ENCODE peak calls at places on chromosomes 5 and 9, in nine cellular contexts. A is breast epithelium, T is spleen, Y is SK-N-SH, K is suprapubic skin, S is endothelial cell of umbilical vein, G is HepG2, R is upper lobe of left lung, U is transverse colon. Q is an unnamed sample.

GRCh38 chr5:32312194-32312681 is 501 bp downstream of the MTMR12 start:
- DNase-seq in A (peak; percentile 32), T (peak; percentile 94), Y (peak; percentile 71), K (no peak), S (peak; percentile 69), G (no peak), R (peak; percentile 94), U (peak; percentile 80), Q (peak; percentile 77)

GRCh38 chr9:16341176-16341575 is 529.3 kb downstream of the BNC2 start:
- DNase-seq in A (no peak), T (no peak), Y (no peak), K (no peak), S (no peak), G (no peak), R (no peak), U (no peak), Q (no peak)

GRCh38 chr5:68239485-68239884 is 23.9 kb downstream of the PIK3R1 start:
- DNase-seq in A (peak; percentile 69), T (peak; percentile 92), Y (peak; percentile 72), K (peak; percentile 91), S (peak; percentile 60), G (peak; percentile 94), R (no peak), U (peak; percentile 77), Q (peak; percentile 63)

GRCh38 chr9:2872307-2872940 is 28.5 kb upstream of the PUM3 start:
- DNase-seq in A (no peak), T (no peak), Y (peak; percentile 27), K (no peak), S (no peak), G (peak; percentile 49), R (no peak), U (no peak), Q (no peak)

GRCh38 chr9:122122468-122122867 is 29.4 kb upstream of the TTLL11 start:
- DNase-seq in A (no peak), T (no peak), Y (no peak), K (no peak), S (no peak), G (no peak), R (no peak), U (no peak), Q (no peak)

GRCh38 chr9:121485618-121486531 is 13.8 kb downstream of the GGTA1 start:
- DNase-seq in A (no peak), T (no peak), Y (no peak), K (no peak), S (no peak), G (no peak), R (no peak), U (no peak), Q (no peak)

GRCh38 chr5:102294996-102295395 is 1.1 kb downstream of the SLCO4C1 start:
- DNase-seq in A (no peak), T (no peak), Y (no peak), K (no peak), S (no peak), G (no peak), R (no peak), U (no peak), Q (no peak)

GRCh38 chr5:178548751-178549150 is 41.4 kb downstream of the COL23A1 start:
- DNase-seq in A (no peak), T (no peak), Y (no peak), K (no peak), S (peak; percentile 40), G (no peak), R (no peak), U (no peak), Q (no peak)

GRCh38 chr5:149838881-149839739 is 105.5 kb downstream of the PDE6A start:
- DNase-seq in A (no peak), T (peak; percentile 48), Y (no peak), K (no peak), S (no peak), G (no peak), R (no peak), U (no peak), Q (peak; percentile 34)

GRCh38 chr5:149840226-149840825 is 104.3 kb downstream of the PDE6A start:
- DNase-seq in A (no peak), T (peak; percentile 60), Y (no peak), K (no peak), S (no peak), G (no peak), R (no peak), U (no peak), Q (no peak)

GRCh38 chr5:149845601-149846000 is 99.0 kb downstream of the PDE6A start:
- DNase-seq in A (no peak), T (peak; percentile 61), Y (no peak), K (no peak), S (no peak), G (no peak), R (no peak), U (no peak), Q (no peak)

GRCh38 chr5:149839761-149840160 is 104.8 kb downstream of the PDE6A start:
- DNase-seq in A (no peak), T (peak; percentile 56), Y (peak; percentile 30), K (no peak), S (no peak), G (no peak), R (no peak), U (no peak), Q (no peak)

DNA sequence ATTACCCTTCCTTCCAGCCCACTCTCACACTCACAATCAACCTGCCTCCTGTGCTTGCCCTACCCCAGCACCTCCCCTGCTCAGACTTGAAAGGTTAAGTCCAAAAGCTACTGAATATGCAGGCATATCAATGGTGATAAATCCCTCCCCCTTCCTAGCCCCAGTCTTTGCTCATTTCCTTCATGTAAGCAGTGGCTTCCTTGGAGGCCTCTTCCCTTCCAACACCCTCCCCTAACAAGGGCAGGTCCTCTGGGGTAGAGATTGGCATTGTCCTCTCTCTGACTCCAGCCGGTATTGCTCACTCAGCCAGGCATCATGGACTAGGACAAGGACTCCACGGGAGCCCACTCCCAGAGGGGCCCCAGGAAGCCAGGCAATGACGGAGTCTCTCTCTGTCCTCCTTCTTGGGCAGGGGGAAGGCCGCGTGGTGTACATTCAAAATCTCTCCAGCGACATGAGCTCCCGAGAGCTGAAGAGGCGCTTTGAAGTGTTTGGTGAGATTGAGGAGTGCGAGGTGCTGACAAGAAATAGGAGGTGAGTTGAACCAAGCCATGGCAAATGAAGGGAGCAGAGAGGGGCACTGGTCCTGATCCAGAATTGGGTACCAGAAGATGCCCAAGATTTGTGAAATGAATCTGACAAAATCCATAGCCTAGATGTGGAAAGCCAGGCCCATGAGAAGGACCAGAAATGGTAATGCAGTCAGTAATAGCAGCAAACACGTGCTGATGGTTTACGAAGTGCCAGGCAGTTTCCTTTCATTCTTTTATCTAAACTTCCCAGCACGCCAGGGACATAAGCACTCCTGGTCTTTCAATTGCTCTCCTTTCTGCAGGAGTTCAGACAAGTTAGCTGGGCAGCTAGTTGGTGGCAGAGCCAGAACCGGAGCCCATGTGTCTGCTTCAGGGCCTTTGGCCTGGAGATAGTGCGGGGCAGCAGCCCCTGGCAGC is 102.5 kb downstream of the PDE6A start:
- DNase-seq in A (no peak), T (peak; percentile 37), Y (no peak), K (no peak), S (no peak), G (no peak), R (no peak), U (no peak), Q (no peak)
- TF ChIP-seq POLR2AphosphoS5 in A (no peak), T (no peak), Y (no peak), K (no peak), S (no peak), G (no peak), R (no peak), U (no peak), Q (no peak)

DNA sequence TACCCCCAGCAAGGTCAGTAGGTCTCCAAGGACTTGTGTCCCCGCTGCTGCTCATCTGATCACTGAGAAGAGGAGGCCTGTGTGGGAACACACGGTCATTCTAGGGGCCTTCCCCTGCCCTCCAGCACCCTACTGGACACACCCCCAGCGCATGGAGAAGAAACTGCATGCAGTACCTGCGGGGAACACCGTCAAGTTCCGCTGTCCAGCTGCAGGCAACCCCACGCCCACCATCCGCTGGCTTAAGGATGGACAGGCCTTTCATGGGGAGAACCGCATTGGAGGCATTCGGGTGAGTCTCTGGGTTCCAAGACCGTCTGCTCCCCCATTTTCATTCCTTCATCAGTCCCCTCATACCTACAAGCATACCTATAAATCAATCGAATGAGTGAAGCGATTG is 4.1 kb downstream of the FGFR4 start:
- DNase-seq in A (no peak), T (no peak), Y (no peak), K (no peak), S (no peak), G (no peak), R (no peak), U (no peak), Q (no peak)
- H3K4me1 ChIP-seq in A (peaks cover 6% of the 10 kb centered on the region), T (peaks cover 73% of the 10 kb centered on the region), Y (no peaks in the 10 kb centered on the region), K (peaks cover 20% of the 10 kb centered on the region), S (peaks cover 32% of the 10 kb centered on the region), G (peaks cover 84% of the 10 kb centered on the region), R (peaks cover 32% of the 10 kb centered on the region), U (peaks cover 37% of the 10 kb centered on the region), Q (peaks cover 65% of the 10 kb centered on the region)

GRCh38 chr9:69118656-69119055 is 55.4 kb upstream of the TJP2 start:
- DNase-seq in A (no peak), T (no peak), Y (no peak), K (no peak), S (no peak), G (no peak), R (no peak), U (no peak), Q (no peak)

GRCh38 chr9:69122086-69122390 is 52.0 kb upstream of the TJP2 start:
- DNase-seq in A (peak; percentile 62), T (peak; percentile 84), Y (peak; percentile 74), K (peak; percentile 86), S (no peak), G (peak; percentile 29), R (peak; percentile 93), U (peak; percentile 68), Q (peak; percentile 83)

GRCh38 chr9:69120380-69121154 is 53.5 kb upstream of the TJP2 start:
- DNase-seq in A (peak; percentile 90), T (no peak), Y (no peak), K (peak; percentile 85), S (peak; percentile 21), G (peak; percentile 81), R (peak; percentile 64), U (peak; percentile 95), Q (peak; percentile 97)

GRCh38 chr9:69121155-69122085 is 52.7 kb upstream of the TJP2 start:
- DNase-seq in A (peak; percentile 22), T (peak; percentile 85), Y (peak; percentile 86), K (peak; percentile 82), S (peak; percentile 74), G (peak; percentile 72), R (peak; percentile 92), U (peak; percentile 73), Q (peak; percentile 66)

DNA sequence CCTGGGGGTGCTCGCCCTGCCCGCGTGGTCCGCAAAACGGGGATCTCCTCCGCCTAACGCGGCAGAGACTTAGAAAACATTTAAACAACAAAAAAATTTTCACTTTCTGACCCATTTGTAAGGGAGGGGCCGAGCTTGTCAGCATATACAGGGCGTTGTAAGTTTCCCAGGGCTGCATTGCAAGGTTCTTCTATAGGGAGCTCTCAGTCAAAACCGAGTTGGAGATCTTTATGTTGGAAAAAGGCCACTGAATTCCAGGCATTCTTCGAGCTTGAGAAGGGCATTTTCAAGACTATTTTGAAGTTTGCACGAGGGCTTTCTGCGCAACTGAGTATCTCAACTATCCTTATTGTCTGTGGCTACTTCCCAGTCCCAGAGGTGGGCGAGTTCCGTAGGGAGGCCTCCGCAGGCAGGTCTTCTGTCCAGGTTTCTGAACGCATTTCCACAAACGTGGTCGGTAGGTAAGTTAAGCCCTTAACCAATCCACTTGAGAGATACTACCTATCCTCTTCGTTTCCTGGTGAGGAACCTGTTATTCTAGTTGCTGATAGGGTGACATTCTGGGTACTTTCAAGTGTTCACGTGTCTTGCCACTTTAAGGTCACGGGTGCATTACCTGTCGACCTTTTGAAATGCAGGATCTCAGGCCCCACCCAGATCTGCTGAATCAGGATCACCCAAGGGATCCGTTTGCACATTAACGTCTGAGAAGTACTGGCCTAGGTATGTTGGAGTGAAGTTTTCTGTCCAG is 51.5 kb upstream of the TJP2 start:
- DNase-seq in A (no peak), T (no peak), Y (no peak), K (peak; percentile 65), S (peak; percentile 81), G (peak; percentile 52), R (no peak), U (peak; percentile 66), Q (peak; percentile 47)
- TF ChIP-seq POLR2AphosphoS5 in A (no peak), T (no peak), Y (no peak), K (no peak), S (no peak), G (peak; percentile 55), R (peak; percentile 79), U (peak; percentile 87), Q (peak; percentile 60)

GRCh38 chr5:40680741-40681350 is 1.1 kb downstream of the PTGER4 start:
- DNase-seq in A (no peak), T (peak; percentile 89), Y (peak; percentile 39), K (no peak), S (peak; percentile 66), G (no peak), R (peak; percentile 80), U (peak; percentile 44), Q (no peak)
- H3K4me1 ChIP-seq in A (no peaks in the 10 kb centered on the region), T (peaks cover 93% of the 10 kb centered on the region), Y (peaks cover 11% of the 10 kb centered on the region), K (peaks cover 79% of the 10 kb centered on the region), S (peaks cover 43% of the 10 kb centered on the region), G (peaks cover 12% of the 10 kb centered on the region), R (peaks cover 52% of the 10 kb centered on the region), U (peaks cover 16% of the 10 kb centered on the region), Q (peaks cover 81% of the 10 kb centered on the region)